ENCODE peak calls at places on chromosomes 11 and 22, in seven cellular contexts. One of them, this sample, is unnamed.

GRCh38 chr11:1942541-1943260 is 4.4 kb upstream of the MRPL23 start:
- DNase-seq in IMR-90: no peak
- DNase-seq in heart right ventricle: no peak
- DNase-seq in stomach: no peak
- DNase-seq in tibial artery: no peak
- DNase-seq in upper lobe of right lung: peak; percentile 49
- DNase-seq in cardiac fibroblast: no peak
- DNase-seq in this sample: no peak

GRCh38 chr22:22235564-22235963 is 9.0 kb upstream of the VPREB1 start:
- DNase-seq in tibial artery: no peak
- DNase-seq in heart right ventricle: no peak
- DNase-seq in upper lobe of right lung: no peak
- DNase-seq in cardiac fibroblast: peak; percentile 11
- DNase-seq in stomach: no peak
- DNase-seq in IMR-90: no peak
- DNase-seq in this sample: peak; percentile 34

GRCh38 chr11:11078344-11078743 is 220.5 kb upstream of the ZBED5 start:
- DNase-seq in upper lobe of right lung: no peak
- DNase-seq in IMR-90: peak; percentile 28
- DNase-seq in heart right ventricle: no peak
- DNase-seq in cardiac fibroblast: peak; percentile 23
- DNase-seq in stomach: no peak
- DNase-seq in tibial artery: no peak
- DNase-seq in this sample: peak; percentile 23

GRCh38 chr11:62926669-62927455 is 5.7 kb upstream of the CHRM1 start:
- DNase-seq in cardiac fibroblast: no peak
- DNase-seq in stomach: no peak
- DNase-seq in tibial artery: no peak
- DNase-seq in upper lobe of right lung: no peak
- DNase-seq in heart right ventricle: no peak
- DNase-seq in IMR-90: no peak
- DNase-seq in this sample: no peak

GRCh38 chr11:21895686-21896085 is 297.2 kb upstream of the ANO5 start:
- DNase-seq in IMR-90: no peak
- DNase-seq in stomach: no peak
- DNase-seq in tibial artery: no peak
- DNase-seq in upper lobe of right lung: no peak
- DNase-seq in cardiac fibroblast: no peak
- DNase-seq in heart right ventricle: no peak
- DNase-seq in this sample: no peak

GRCh38 chr11:9947231-9947864 is 283.5 kb downstream of the SWAP70 start:
- DNase-seq in upper lobe of right lung: no peak
- DNase-seq in stomach: no peak
- DNase-seq in heart right ventricle: no peak
- DNase-seq in cardiac fibroblast: no peak
- DNase-seq in tibial artery: no peak
- DNase-seq in IMR-90: no peak
- DNase-seq in this sample: no peak

GRCh38 chr11:42595856-42596255 is 715.9 kb upstream of the API5 start:
- DNase-seq in cardiac fibroblast: no peak
- DNase-seq in tibial artery: no peak
- DNase-seq in stomach: no peak
- DNase-seq in IMR-90: no peak
- DNase-seq in heart right ventricle: no peak
- DNase-seq in upper lobe of right lung: no peak
- DNase-seq in this sample: no peak

GRCh38 chr11:10382518-10382917 is 72.5 kb upstream of the AMPD3 start:
- DNase-seq in cardiac fibroblast: no peak
- DNase-seq in stomach: no peak
- DNase-seq in tibial artery: no peak
- DNase-seq in IMR-90: no peak
- DNase-seq in heart right ventricle: no peak
- DNase-seq in upper lobe of right lung: no peak
- DNase-seq in this sample: peak; percentile 56

GRCh38 chr11:133115099-133115498 is 417.2 kb downstream of the OPCML start:
- DNase-seq in IMR-90: no peak
- DNase-seq in upper lobe of right lung: no peak
- DNase-seq in tibial artery: no peak
- DNase-seq in heart right ventricle: peak; percentile 55
- DNase-seq in stomach: peak; percentile 74
- DNase-seq in cardiac fibroblast: no peak
- DNase-seq in this sample: no peak

GRCh38 chr22:50562523-50563409 is at the start of gene SYCE3:
- DNase-seq in tibial artery: peak; percentile 95
- DNase-seq in heart right ventricle: peak; percentile 97
- DNase-seq in upper lobe of right lung: peak; percentile 99
- DNase-seq in stomach: peak; percentile 99
- DNase-seq in IMR-90: peak; percentile 78
- DNase-seq in cardiac fibroblast: peak; percentile 89
- DNase-seq in this sample: peak; percentile 78

GRCh38 chr11:24078056-24078455 is 418.8 kb upstream of the LUZP2 start:
- DNase-seq in stomach: no peak
- DNase-seq in IMR-90: peak; percentile 87
- DNase-seq in cardiac fibroblast: no peak
- DNase-seq in upper lobe of right lung: no peak
- DNase-seq in heart right ventricle: no peak
- DNase-seq in tibial artery: no peak
- DNase-seq in this sample: no peak

DNA sequence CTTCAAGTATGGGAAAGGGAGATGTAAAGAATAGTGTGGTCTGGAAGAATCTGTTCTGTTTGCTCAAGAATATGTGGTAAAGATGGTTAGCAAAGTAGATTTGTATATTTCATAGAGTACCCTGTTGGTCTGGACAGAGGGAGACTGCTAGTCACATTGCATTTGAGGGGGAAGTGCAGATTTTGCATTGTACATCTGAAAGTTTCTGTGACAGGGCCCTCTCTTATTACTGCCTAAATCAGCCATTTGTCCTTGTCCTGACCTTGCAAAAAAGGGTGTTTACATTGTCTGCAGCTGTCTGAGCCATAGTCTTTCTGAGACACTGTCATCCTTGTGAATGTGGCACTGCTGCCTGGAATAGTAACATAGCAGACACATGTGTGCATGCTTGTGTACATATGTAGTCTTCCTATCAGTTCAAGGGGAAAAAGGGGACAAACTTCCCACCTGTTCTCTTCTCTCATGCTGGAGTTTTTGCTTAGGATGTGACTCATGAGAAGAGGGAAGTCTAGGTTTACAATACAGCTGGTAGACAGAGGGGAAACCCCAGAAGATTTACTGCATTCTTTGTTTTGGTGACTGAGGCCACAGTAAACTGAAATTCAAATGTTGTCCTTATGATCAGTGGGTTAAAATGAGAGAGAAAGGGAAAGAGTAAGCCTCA is 640.4 kb upstream of the KIRREL3 start:
- DNase-seq in tibial artery: no peak
- DNase-seq in stomach: no peak
- DNase-seq in cardiac fibroblast: no peak
- DNase-seq in heart right ventricle: no peak
- DNase-seq in IMR-90: peak; percentile 57
- DNase-seq in upper lobe of right lung: no peak
- DNase-seq in this sample: no peak
- TF ChIP-seq CTCF in tibial artery: no peak
- TF ChIP-seq CTCF in stomach: no peak
- TF ChIP-seq CTCF in cardiac fibroblast: no peak
- TF ChIP-seq CTCF in heart right ventricle: no peak
- TF ChIP-seq CTCF in IMR-90: no peak
- TF ChIP-seq CTCF in upper lobe of right lung: no peak
- TF ChIP-seq CTCF in this sample: no peak

DNA sequence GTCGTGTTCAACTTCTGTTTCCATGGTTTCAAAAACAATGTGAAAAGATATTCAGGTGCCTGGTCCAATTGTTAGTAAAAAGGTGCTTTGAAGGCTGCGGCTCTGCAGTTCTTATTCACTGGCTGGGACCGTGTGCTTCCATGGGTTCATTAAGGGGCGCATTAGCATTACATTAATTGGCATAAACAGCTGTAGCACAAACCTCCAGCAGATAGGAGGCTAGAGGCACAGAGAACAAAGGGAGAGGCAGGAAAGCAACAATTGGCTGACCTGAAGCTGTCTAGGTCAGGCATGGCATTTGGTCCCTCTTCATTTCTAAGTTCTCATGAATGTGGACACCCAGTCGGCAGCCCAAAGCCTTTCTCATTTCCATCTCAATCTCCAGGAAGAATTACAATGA is 16.6 kb downstream of the PAK1 start:
- DNase-seq in cardiac fibroblast: no peak
- DNase-seq in tibial artery: no peak
- DNase-seq in upper lobe of right lung: no peak
- DNase-seq in IMR-90: no peak
- DNase-seq in stomach: no peak
- DNase-seq in heart right ventricle: no peak
- DNase-seq in this sample: no peak
- H3K4me3 ChIP-seq in cardiac fibroblast: no peak overlapping the region
- H3K4me3 ChIP-seq in tibial artery: no peak overlapping the region
- H3K4me3 ChIP-seq in upper lobe of right lung: no peak overlapping the region
- H3K4me3 ChIP-seq in IMR-90: no peak overlapping the region
- H3K4me3 ChIP-seq in stomach: no peak overlapping the region
- H3K4me3 ChIP-seq in heart right ventricle: no peak overlapping the region
- H3K4me3 ChIP-seq in this sample: no peak overlapping the region

DNA sequence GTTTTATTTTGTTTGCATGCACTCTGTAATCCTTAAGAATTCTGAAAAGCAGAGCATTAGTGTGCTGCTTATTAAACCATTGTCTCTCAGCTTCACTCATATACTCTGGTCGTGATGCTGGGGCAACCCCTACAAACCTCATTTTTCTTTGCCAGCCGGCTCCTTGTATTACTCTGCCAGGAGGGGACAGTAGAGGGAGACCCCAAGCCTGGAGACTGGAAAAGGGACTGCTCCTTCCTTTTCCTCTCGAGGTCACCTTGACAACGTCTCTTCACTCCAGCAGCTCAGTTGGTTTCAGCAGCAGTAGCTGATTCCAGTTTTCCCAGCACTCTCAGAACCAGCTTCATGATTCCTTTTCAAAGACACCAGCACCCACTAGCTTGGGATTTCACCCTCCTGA is 2.8 kb upstream of the JHY start:
- DNase-seq in stomach: no peak
- DNase-seq in IMR-90: no peak
- DNase-seq in upper lobe of right lung: no peak
- DNase-seq in tibial artery: no peak
- DNase-seq in heart right ventricle: no peak
- DNase-seq in cardiac fibroblast: no peak
- DNase-seq in this sample: no peak
- TF ChIP-seq CTCF in stomach: no peak
- TF ChIP-seq CTCF in IMR-90: no peak
- TF ChIP-seq CTCF in upper lobe of right lung: no peak
- TF ChIP-seq CTCF in tibial artery: no peak
- TF ChIP-seq CTCF in heart right ventricle: no peak
- TF ChIP-seq CTCF in cardiac fibroblast: no peak
- TF ChIP-seq CTCF in this sample: no peak

GRCh38 chr11:75563978-75564552 is 2.0 kb downstream of the SERPINH1 start:
- DNase-seq in stomach: peak; percentile 34
- DNase-seq in IMR-90: peak; percentile 92
- DNase-seq in heart right ventricle: peak; percentile 62
- DNase-seq in tibial artery: peak; percentile 66
- DNase-seq in cardiac fibroblast: peak; percentile 92
- DNase-seq in upper lobe of right lung: peak; percentile 77
- DNase-seq in this sample: peak; percentile 97
- H3K4me3 ChIP-seq in stomach: peak overlapping the region; percentile 69
- H3K4me3 ChIP-seq in IMR-90: peak overlapping the region; percentile 61
- H3K4me3 ChIP-seq in heart right ventricle: peak overlapping the region; percentile 87
- H3K4me3 ChIP-seq in tibial artery: peak overlapping the region; percentile 98
- H3K4me3 ChIP-seq in cardiac fibroblast: peak overlapping the region; percentile 98
- H3K4me3 ChIP-seq in upper lobe of right lung: peak overlapping the region; percentile 99
- H3K4me3 ChIP-seq in this sample: peak overlapping the region; percentile 99

DNA sequence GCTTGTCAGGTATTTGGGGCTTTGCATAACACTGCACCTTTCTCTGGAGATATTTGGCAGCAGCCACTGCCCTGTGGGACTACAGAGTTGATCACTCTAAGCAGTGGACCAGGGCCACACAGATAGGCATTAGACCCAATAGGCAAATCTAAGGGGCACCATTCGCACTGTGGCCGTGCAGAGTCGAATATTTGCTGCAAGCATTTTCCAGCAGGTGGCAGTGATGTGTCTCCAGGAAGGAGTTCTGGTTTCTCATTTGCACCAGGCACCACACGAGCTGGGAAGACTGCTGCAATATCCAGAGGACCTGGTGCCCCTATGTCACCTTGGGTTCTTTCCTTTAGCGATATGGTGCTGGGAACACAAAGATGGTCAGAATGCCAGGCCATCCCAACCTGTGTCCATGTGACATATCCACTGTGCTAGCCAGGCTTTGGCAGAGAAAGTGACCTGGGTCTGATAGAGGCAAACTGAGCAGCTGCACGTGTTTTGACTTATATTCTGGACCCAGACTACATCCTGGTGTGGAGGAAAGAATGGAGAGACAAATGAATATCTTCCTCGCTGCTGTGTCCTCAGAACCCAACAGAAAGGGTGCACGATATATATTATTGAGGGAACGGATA is 318.7 kb downstream of the BUD13 start:
- DNase-seq in stomach: peak; percentile 49
- DNase-seq in cardiac fibroblast: peak; percentile 52
- DNase-seq in tibial artery: no peak
- DNase-seq in IMR-90: peak; percentile 27
- DNase-seq in heart right ventricle: no peak
- DNase-seq in upper lobe of right lung: no peak
- DNase-seq in this sample: peak; percentile 26
- TF ChIP-seq CTCF in stomach: peak; percentile 35
- TF ChIP-seq CTCF in cardiac fibroblast: peak; percentile 33
- TF ChIP-seq CTCF in tibial artery: no peak
- TF ChIP-seq CTCF in IMR-90: peak; percentile 50
- TF ChIP-seq CTCF in heart right ventricle: peak; percentile 68
- TF ChIP-seq CTCF in upper lobe of right lung: peak; percentile 55
- TF ChIP-seq CTCF in this sample: peak; percentile 50

GRCh38 chr22:48088926-48089536 is 1326.6 kb downstream of the TBC1D22A start:
- DNase-seq in cardiac fibroblast: no peak
- DNase-seq in upper lobe of right lung: peak; percentile 43
- DNase-seq in stomach: no peak
- DNase-seq in IMR-90: no peak
- DNase-seq in heart right ventricle: no peak
- DNase-seq in tibial artery: no peak
- DNase-seq in this sample: no peak
- H3K4me3 ChIP-seq in cardiac fibroblast: no peak overlapping the region
- H3K4me3 ChIP-seq in upper lobe of right lung: no peak overlapping the region
- H3K4me3 ChIP-seq in stomach: no peak overlapping the region
- H3K4me3 ChIP-seq in IMR-90: no peak overlapping the region
- H3K4me3 ChIP-seq in heart right ventricle: no peak overlapping the region
- H3K4me3 ChIP-seq in tibial artery: no peak overlapping the region
- H3K4me3 ChIP-seq in this sample: no peak overlapping the region

DNA sequence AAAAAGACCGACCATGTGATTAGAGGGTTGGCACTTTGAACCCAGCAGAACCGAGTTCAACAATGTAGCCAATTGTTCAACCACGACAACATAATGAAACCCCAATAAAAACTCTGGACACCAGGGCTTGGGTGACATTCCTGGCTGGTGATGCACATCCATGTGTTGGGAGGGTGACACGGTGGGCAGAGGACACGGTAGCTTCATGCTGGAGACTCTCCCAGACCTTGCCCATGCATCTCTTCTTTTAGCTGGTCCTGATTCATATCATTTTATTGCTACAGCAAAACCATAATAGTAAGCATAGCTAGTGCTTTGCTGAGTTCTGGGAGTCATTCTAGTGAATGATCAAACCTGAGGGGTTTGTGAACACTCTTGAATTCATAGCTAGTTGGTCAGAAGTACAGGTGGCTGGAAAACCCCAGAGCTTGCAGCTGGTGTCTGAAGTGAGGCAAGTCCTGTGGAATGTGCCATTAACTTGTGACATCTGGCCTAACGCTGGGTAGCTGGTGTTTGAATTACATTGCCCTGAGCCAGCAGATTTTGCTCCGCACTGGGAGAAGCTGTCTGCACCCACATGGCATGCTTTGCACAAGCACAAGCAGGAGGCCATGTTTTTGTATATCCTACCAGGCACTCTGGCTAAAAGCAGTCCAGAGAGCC is 14.0 kb downstream of the RPUSD4 start:
- DNase-seq in heart right ventricle: no peak
- DNase-seq in tibial artery: no peak
- DNase-seq in upper lobe of right lung: no peak
- DNase-seq in IMR-90: peak; percentile 90
- DNase-seq in stomach: peak; percentile 34
- DNase-seq in cardiac fibroblast: no peak
- DNase-seq in this sample: no peak
- TF ChIP-seq CTCF in heart right ventricle: no peak
- TF ChIP-seq CTCF in tibial artery: no peak
- TF ChIP-seq CTCF in upper lobe of right lung: no peak
- TF ChIP-seq CTCF in IMR-90: no peak
- TF ChIP-seq CTCF in stomach: no peak
- TF ChIP-seq CTCF in cardiac fibroblast: no peak
- TF ChIP-seq CTCF in this sample: no peak